ENCODE peak calls at places on chromosomes 7 and 10, in five cellular contexts. One of them, this sample, is unnamed.

GRCh38 chr7:19296617-19297016 is 151.4 kb upstream of the FERD3L start:
- DNase-seq in heart right ventricle: no peak
- DNase-seq in WERI-Rb-1: no peak
- DNase-seq in fibroblast of mammary gland: no peak
- DNase-seq in right atrium auricular region: no peak
- DNase-seq in this sample: no peak

GRCh38 chr7:26664735-26665420 is 199.5 kb downstream of the SKAP2 start:
- DNase-seq in fibroblast of mammary gland: peak; percentile 23
- DNase-seq in right atrium auricular region: no peak
- DNase-seq in heart right ventricle: no peak
- DNase-seq in WERI-Rb-1: no peak
- DNase-seq in this sample: no peak

GRCh38 chr10:128623776-128624175 is 497.6 kb upstream of the MKI67 start:
- DNase-seq in heart right ventricle: no peak
- DNase-seq in WERI-Rb-1: no peak
- DNase-seq in right atrium auricular region: no peak
- DNase-seq in fibroblast of mammary gland: no peak
- DNase-seq in this sample: no peak

GRCh38 chr7:27066148-27066547 is 29.7 kb downstream of the HOXA1 start:
- DNase-seq in fibroblast of mammary gland: peak; percentile 66
- DNase-seq in WERI-Rb-1: no peak
- DNase-seq in right atrium auricular region: no peak
- DNase-seq in heart right ventricle: no peak
- DNase-seq in this sample: peak; percentile 78

GRCh38 chr10:31678573-31679122 is 250.0 kb downstream of the ARHGAP12 start:
- DNase-seq in fibroblast of mammary gland: peak; percentile 53
- DNase-seq in heart right ventricle: no peak
- DNase-seq in WERI-Rb-1: no peak
- DNase-seq in right atrium auricular region: no peak
- DNase-seq in this sample: no peak

GRCh38 chr7:82234457-82235049 is 209.0 kb downstream of the CACNA2D1 start:
- DNase-seq in right atrium auricular region: no peak
- DNase-seq in fibroblast of mammary gland: peak; percentile 66
- DNase-seq in heart right ventricle: no peak
- DNase-seq in WERI-Rb-1: no peak
- DNase-seq in this sample: peak; percentile 59

GRCh38 chr7:110283056-110283455 is 807.9 kb upstream of the LRRN3 start:
- DNase-seq in heart right ventricle: no peak
- DNase-seq in right atrium auricular region: no peak
- DNase-seq in fibroblast of mammary gland: no peak
- DNase-seq in WERI-Rb-1: no peak
- DNase-seq in this sample: no peak

GRCh38 chr7:35019801-35020200 is 17.5 kb downstream of the DPY19L1 start:
- DNase-seq in right atrium auricular region: no peak
- DNase-seq in fibroblast of mammary gland: no peak
- DNase-seq in heart right ventricle: no peak
- DNase-seq in WERI-Rb-1: peak; percentile 49
- DNase-seq in this sample: no peak

GRCh38 chr10:32987172-32987571 is 29.1 kb upstream of the ITGB1 start:
- DNase-seq in WERI-Rb-1: no peak
- DNase-seq in fibroblast of mammary gland: no peak
- DNase-seq in right atrium auricular region: no peak
- DNase-seq in heart right ventricle: no peak
- DNase-seq in this sample: no peak

GRCh38 chr7:105830405-105831218 is 45.8 kb downstream of the ATXN7L1 start:
- DNase-seq in right atrium auricular region: no peak
- DNase-seq in WERI-Rb-1: no peak
- DNase-seq in fibroblast of mammary gland: peak; percentile 98
- DNase-seq in heart right ventricle: no peak
- DNase-seq in this sample: peak; percentile 95

GRCh38 chr7:91759205-91759863 is 121.2 kb downstream of the MTERF1 start:
- DNase-seq in WERI-Rb-1: no peak
- DNase-seq in right atrium auricular region: no peak
- DNase-seq in heart right ventricle: no peak
- DNase-seq in fibroblast of mammary gland: peak; percentile 40
- DNase-seq in this sample: peak; percentile 50

GRCh38 chr7:50792342-50793114 is 9.8 kb upstream of the GRB10 start:
- DNase-seq in WERI-Rb-1: peak; percentile 16
- DNase-seq in heart right ventricle: peak; percentile 44
- DNase-seq in fibroblast of mammary gland: peak; percentile 49
- DNase-seq in right atrium auricular region: no peak
- DNase-seq in this sample: peak; percentile 65

GRCh38 chr7:111744501-111745155 is 182.3 kb upstream of the IMMP2L start:
- DNase-seq in fibroblast of mammary gland: peak; percentile 73
- DNase-seq in WERI-Rb-1: no peak
- DNase-seq in right atrium auricular region: no peak
- DNase-seq in heart right ventricle: no peak
- DNase-seq in this sample: peak; percentile 93

GRCh38 chr7:27108390-27109127 is 6.1 kb upstream of the HOXA2 start:
- DNase-seq in heart right ventricle: no peak
- DNase-seq in fibroblast of mammary gland: peak; percentile 75
- DNase-seq in right atrium auricular region: peak; percentile 57
- DNase-seq in WERI-Rb-1: peak; percentile 57
- DNase-seq in this sample: peak; percentile 86

GRCh38 chr7:38160003-38160571 is 18.0 kb upstream of the STARD3NL start:
- DNase-seq in fibroblast of mammary gland: no peak
- DNase-seq in heart right ventricle: no peak
- DNase-seq in right atrium auricular region: no peak
- DNase-seq in WERI-Rb-1: no peak
- DNase-seq in this sample: no peak

GRCh38 chr7:70356324-70356797 is 758.1 kb downstream of the AUTS2 start:
- DNase-seq in right atrium auricular region: no peak
- DNase-seq in heart right ventricle: no peak
- DNase-seq in WERI-Rb-1: no peak
- DNase-seq in fibroblast of mammary gland: no peak
- DNase-seq in this sample: no peak

GRCh38 chr7:133904766-133905165 is 222.4 kb upstream of the LRGUK start:
- DNase-seq in heart right ventricle: no peak
- DNase-seq in fibroblast of mammary gland: no peak
- DNase-seq in WERI-Rb-1: no peak
- DNase-seq in right atrium auricular region: no peak
- DNase-seq in this sample: no peak

GRCh38 chr7:7946486-7946885 is 22.1 kb upstream of the GLCCI1 start:
- DNase-seq in WERI-Rb-1: no peak
- DNase-seq in heart right ventricle: no peak
- DNase-seq in right atrium auricular region: no peak
- DNase-seq in fibroblast of mammary gland: no peak
- DNase-seq in this sample: no peak

GRCh38 chr7:133829336-133829897 is 297.7 kb upstream of the LRGUK start:
- DNase-seq in WERI-Rb-1: no peak
- DNase-seq in right atrium auricular region: no peak
- DNase-seq in fibroblast of mammary gland: peak; percentile 49
- DNase-seq in heart right ventricle: no peak
- DNase-seq in this sample: peak; percentile 52

GRCh38 chr10:102451105-102451969 is at the start of gene C10orf95:
- DNase-seq in right atrium auricular region: no peak
- DNase-seq in heart right ventricle: no peak
- DNase-seq in fibroblast of mammary gland: no peak
- DNase-seq in WERI-Rb-1: peak; percentile 80
- DNase-seq in this sample: no peak

GRCh38 chr10:79188154-79188763 is 119.5 kb downstream of the ZMIZ1 start:
- DNase-seq in right atrium auricular region: no peak
- DNase-seq in WERI-Rb-1: no peak
- DNase-seq in fibroblast of mammary gland: no peak
- DNase-seq in heart right ventricle: no peak
- DNase-seq in this sample: no peak

GRCh38 chr10:101489355-101489754 is 98.7 kb downstream of the POLL start:
- DNase-seq in fibroblast of mammary gland: peak; percentile 39
- DNase-seq in heart right ventricle: no peak
- DNase-seq in right atrium auricular region: no peak
- DNase-seq in WERI-Rb-1: no peak
- DNase-seq in this sample: peak; percentile 10

GRCh38 chr10:65940105-65940504 is 985.7 kb upstream of the LRRTM3 start:
- DNase-seq in right atrium auricular region: no peak
- DNase-seq in WERI-Rb-1: no peak
- DNase-seq in heart right ventricle: no peak
- DNase-seq in fibroblast of mammary gland: no peak
- DNase-seq in this sample: no peak

GRCh38 chr10:49613160-49613881 is 516 bp upstream of the CHAT start:
- DNase-seq in right atrium auricular region: no peak
- DNase-seq in heart right ventricle: no peak
- DNase-seq in fibroblast of mammary gland: no peak
- DNase-seq in WERI-Rb-1: no peak
- DNase-seq in this sample: no peak

GRCh38 chr7:24290004-24290641 is 6.1 kb downstream of the NPY start:
- DNase-seq in heart right ventricle: no peak
- DNase-seq in fibroblast of mammary gland: peak; percentile 62
- DNase-seq in WERI-Rb-1: peak; percentile 29
- DNase-seq in right atrium auricular region: no peak
- DNase-seq in this sample: peak; percentile 28

GRCh38 chr7:143975617-143976016 is 21.0 kb downstream of the OR2F1 start:
- DNase-seq in right atrium auricular region: no peak
- DNase-seq in heart right ventricle: no peak
- DNase-seq in fibroblast of mammary gland: peak; percentile 26
- DNase-seq in WERI-Rb-1: peak; percentile 24
- DNase-seq in this sample: no peak

GRCh38 chr7:108103566-108104298 is 26.4 kb downstream of the LAMB4 start:
- DNase-seq in WERI-Rb-1: no peak
- DNase-seq in fibroblast of mammary gland: peak; percentile 61
- DNase-seq in right atrium auricular region: no peak
- DNase-seq in heart right ventricle: no peak
- DNase-seq in this sample: no peak

GRCh38 chr10:106957825-106958581 is 206.5 kb downstream of the SORCS1 start:
- DNase-seq in heart right ventricle: no peak
- DNase-seq in right atrium auricular region: no peak
- DNase-seq in fibroblast of mammary gland: no peak
- DNase-seq in WERI-Rb-1: no peak
- DNase-seq in this sample: no peak

GRCh38 chr7:143405671-143406352 is 2.8 kb downstream of the EPHA1 start:
- DNase-seq in WERI-Rb-1: no peak
- DNase-seq in fibroblast of mammary gland: no peak
- DNase-seq in right atrium auricular region: no peak
- DNase-seq in heart right ventricle: no peak
- DNase-seq in this sample: no peak

GRCh38 chr7:94350729-94351128 is 44.0 kb upstream of the COL1A2 start:
- DNase-seq in heart right ventricle: no peak
- DNase-seq in right atrium auricular region: no peak
- DNase-seq in fibroblast of mammary gland: no peak
- DNase-seq in WERI-Rb-1: no peak
- DNase-seq in this sample: no peak

GRCh38 chr10:99875473-99875872 is 93.0 kb downstream of the ABCC2 start:
- DNase-seq in right atrium auricular region: no peak
- DNase-seq in fibroblast of mammary gland: no peak
- DNase-seq in WERI-Rb-1: no peak
- DNase-seq in heart right ventricle: no peak
- DNase-seq in this sample: no peak

GRCh38 chr7:33050425-33051318 is 11.9 kb downstream of the NT5C3A start:
- DNase-seq in heart right ventricle: no peak
- DNase-seq in WERI-Rb-1: no peak
- DNase-seq in fibroblast of mammary gland: peak; percentile 69
- DNase-seq in right atrium auricular region: no peak
- DNase-seq in this sample: peak; percentile 62
- H3K4me3 ChIP-seq in heart right ventricle: no peak overlapping the region
- H3K4me3 ChIP-seq in WERI-Rb-1: no peak overlapping the region
- H3K4me3 ChIP-seq in fibroblast of mammary gland: no peak overlapping the region
- H3K4me3 ChIP-seq in right atrium auricular region: no peak overlapping the region
- H3K4me3 ChIP-seq in this sample: no peak overlapping the region

GRCh38 chr10:43304079-43304686 is 37.3 kb upstream of the RASGEF1A start:
- DNase-seq in right atrium auricular region: no peak
- DNase-seq in WERI-Rb-1: no peak
- DNase-seq in fibroblast of mammary gland: no peak
- DNase-seq in heart right ventricle: no peak
- DNase-seq in this sample: no peak

GRCh38 chr10:43297534-43297933 is 30.7 kb upstream of the RASGEF1A start:
- DNase-seq in right atrium auricular region: no peak
- DNase-seq in heart right ventricle: no peak
- DNase-seq in fibroblast of mammary gland: no peak
- DNase-seq in WERI-Rb-1: no peak
- DNase-seq in this sample: no peak

GRCh38 chr10:43296320-43296719 is 29.5 kb upstream of the RASGEF1A start:
- DNase-seq in WERI-Rb-1: no peak
- DNase-seq in fibroblast of mammary gland: no peak
- DNase-seq in heart right ventricle: no peak
- DNase-seq in right atrium auricular region: no peak
- DNase-seq in this sample: no peak

GRCh38 chr10:43295436-43295835 is 28.6 kb upstream of the RASGEF1A start:
- DNase-seq in WERI-Rb-1: no peak
- DNase-seq in fibroblast of mammary gland: peak; percentile 7
- DNase-seq in right atrium auricular region: no peak
- DNase-seq in heart right ventricle: no peak
- DNase-seq in this sample: no peak

DNA sequence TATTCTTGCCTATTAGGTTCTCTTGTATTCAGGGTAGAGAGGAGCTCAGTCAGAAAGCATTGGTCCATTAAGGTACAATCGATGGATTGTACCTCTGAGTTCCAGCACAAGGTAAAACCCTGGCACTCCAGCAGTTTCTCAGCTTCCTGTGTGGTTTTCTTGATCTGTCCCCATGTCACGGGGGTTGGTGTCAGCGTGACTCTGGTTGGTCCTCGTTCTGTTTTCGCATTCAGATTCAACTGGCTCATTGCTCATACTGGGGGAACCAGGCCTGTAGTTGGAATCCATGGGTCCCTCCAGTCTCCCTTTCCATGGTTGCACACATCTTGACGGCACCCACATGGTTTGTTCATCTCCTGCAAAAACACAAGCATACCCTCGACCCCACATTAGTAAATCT is 32.7 kb upstream of the RASGEF1A start:
- DNase-seq in fibroblast of mammary gland: no peak
- DNase-seq in right atrium auricular region: no peak
- DNase-seq in WERI-Rb-1: no peak
- DNase-seq in heart right ventricle: no peak
- DNase-seq in this sample: no peak
- H3K4me3 ChIP-seq in fibroblast of mammary gland: no peak overlapping the region
- H3K4me3 ChIP-seq in right atrium auricular region: no peak overlapping the region
- H3K4me3 ChIP-seq in WERI-Rb-1: no peak overlapping the region
- H3K4me3 ChIP-seq in heart right ventricle: no peak overlapping the region
- H3K4me3 ChIP-seq in this sample: no peak overlapping the region

GRCh38 chr7:77771901-77772300 is 26.3 kb downstream of the TMEM60 start:
- DNase-seq in WERI-Rb-1: no peak
- DNase-seq in fibroblast of mammary gland: no peak
- DNase-seq in right atrium auricular region: no peak
- DNase-seq in heart right ventricle: no peak
- DNase-seq in this sample: no peak
- H3K4me3 ChIP-seq in WERI-Rb-1: no peak overlapping the region
- H3K4me3 ChIP-seq in fibroblast of mammary gland: no peak overlapping the region
- H3K4me3 ChIP-seq in right atrium auricular region: no peak overlapping the region
- H3K4me3 ChIP-seq in heart right ventricle: no peak overlapping the region
- H3K4me3 ChIP-seq in this sample: no peak overlapping the region

GRCh38 chr10:23914641-23915040 is 294.3 kb upstream of the KIAA1217 start:
- DNase-seq in heart right ventricle: no peak
- DNase-seq in fibroblast of mammary gland: no peak
- DNase-seq in WERI-Rb-1: no peak
- DNase-seq in right atrium auricular region: no peak
- DNase-seq in this sample: no peak

GRCh38 chr10:23912884-23913401 is 296.0 kb upstream of the KIAA1217 start:
- DNase-seq in fibroblast of mammary gland: no peak
- DNase-seq in heart right ventricle: no peak
- DNase-seq in WERI-Rb-1: no peak
- DNase-seq in right atrium auricular region: no peak
- DNase-seq in this sample: no peak

DNA sequence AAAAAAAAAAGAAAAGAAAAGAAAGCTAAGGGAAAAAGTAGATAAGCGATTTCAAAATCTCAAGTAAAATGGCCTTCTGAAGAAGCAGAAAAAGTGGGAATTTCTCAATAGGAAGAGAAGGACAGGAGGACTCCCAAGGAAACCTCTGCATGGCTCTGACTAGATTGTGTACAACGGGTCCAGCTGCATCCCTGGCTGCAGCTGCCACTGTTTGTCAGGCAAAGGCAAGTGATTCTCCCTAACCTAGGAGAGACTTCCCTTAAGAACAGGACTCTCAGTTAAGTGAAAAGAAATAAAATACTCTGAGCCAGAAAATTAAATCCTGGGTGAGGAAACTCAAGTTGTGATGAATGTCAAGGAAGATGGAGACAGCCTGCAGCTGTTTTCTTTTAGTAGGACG is 298.6 kb upstream of the KIAA1217 start:
- DNase-seq in fibroblast of mammary gland: no peak
- DNase-seq in right atrium auricular region: no peak
- DNase-seq in WERI-Rb-1: no peak
- DNase-seq in heart right ventricle: no peak
- DNase-seq in this sample: no peak
- H3K4me3 ChIP-seq in fibroblast of mammary gland: no peak overlapping the region
- H3K4me3 ChIP-seq in right atrium auricular region: no peak overlapping the region
- H3K4me3 ChIP-seq in WERI-Rb-1: no peak overlapping the region
- H3K4me3 ChIP-seq in heart right ventricle: no peak overlapping the region
- H3K4me3 ChIP-seq in this sample: no peak overlapping the region